ENCODE peak calls at places on chromosomes 5 and 9, in five cellular contexts. R is choroid plexus epithelial cell, B is BE2C, D is heart right ventricle, O is B cell. H is an unnamed sample.

GRCh38 chr5:59517926-59518585 is 375.5 kb downstream of the PDE4D start:
- DNase-seq in B (no peak), R (peak; percentile 72), D (no peak), O (no peak), H (no peak)

GRCh38 chr5:170569101-170569500 is 65.3 kb downstream of the KCNIP1 start:
- DNase-seq in B (no peak), O (no peak), R (no peak), D (no peak), H (no peak)

GRCh38 chr5:43038523-43038989 is 1.6 kb downstream of the ANXA2R start:
- DNase-seq in D (no peak), O (no peak), R (peak; percentile 80), B (no peak), H (no peak)

GRCh38 chr5:96141749-96142148 is 180.1 kb upstream of the ELL2 start:
- DNase-seq in D (no peak), B (no peak), O (no peak), R (peak; percentile 40), H (no peak)

GRCh38 chr5:7094626-7095025 is 301.3 kb upstream of the ADCY2 start:
- DNase-seq in R (no peak), B (no peak), O (no peak), D (no peak), H (peak; percentile 82)

GRCh38 chr5:172488221-172488620 is 33.9 kb upstream of the SH3PXD2B start:
- DNase-seq in D (no peak), R (no peak), O (no peak), B (no peak), H (no peak)

GRCh38 chr5:59021286-59021673 is 438.4 kb downstream of the RAB3C start:
- DNase-seq in R (no peak), D (no peak), B (no peak), O (no peak), H (no peak)

GRCh38 chr5:17860660-17861315 is 226.5 kb downstream of the TAF11L14 start:
- DNase-seq in R (peak; percentile 65), B (no peak), O (no peak), D (no peak), H (no peak)

GRCh38 chr5:126056851-126057622 is 366.2 kb upstream of the GRAMD2B start:
- DNase-seq in B (no peak), D (no peak), R (no peak), O (no peak), H (no peak)

GRCh38 chr9:68637020-68637419 is 68.0 kb upstream of the PIP5K1B start:
- DNase-seq in D (no peak), B (no peak), R (no peak), O (no peak), H (no peak)

GRCh38 chr5:64682608-64683007 is 7.7 kb upstream of the SHISAL2B start:
- DNase-seq in D (no peak), B (no peak), R (no peak), O (no peak), H (no peak)

GRCh38 chr5:92634883-92635282 is 946.1 kb downstream of the NR2F1-AS1 start:
- DNase-seq in D (no peak), O (no peak), R (no peak), B (peak; percentile 23), H (no peak)

GRCh38 chr5:149618581-149619248 is 37.4 kb downstream of the ARHGEF37 start:
- DNase-seq in B (peak; percentile 69), D (no peak), O (no peak), R (peak; percentile 85), H (peak; percentile 52)

GRCh38 chr9:124770359-124771020 is 621 bp downstream of the NR6A1 start:
- DNase-seq in O (peak; percentile 65), R (no peak), D (no peak), B (no peak), H (peak; percentile 60)

GRCh38 chr5:41334758-41335157 is 121.4 kb upstream of the C6 start:
- DNase-seq in O (no peak), R (peak; percentile 39), D (peak; percentile 13), B (no peak), H (no peak)

GRCh38 chr5:80754900-80755299 is 100.1 kb upstream of the DHFR start:
- DNase-seq in R (peak; percentile 55), O (no peak), B (peak; percentile 63), D (no peak), H (peak; percentile 7)

GRCh38 chr5:170572453-170572852 is 68.6 kb downstream of the KCNIP1 start:
- DNase-seq in B (no peak), R (no peak), D (no peak), O (no peak), H (no peak)

GRCh38 chr5:36944607-36945225 is 68.1 kb downstream of the NIPBL start:
- DNase-seq in R (peak; percentile 86), O (no peak), D (no peak), B (no peak), H (no peak)

GRCh38 chr5:82313016-82313415 is 34.9 kb upstream of the RPS23 start:
- DNase-seq in B (no peak), D (no peak), R (peak; percentile 20), O (no peak), H (no peak)

GRCh38 chr5:170751631-170752030 is 31.9 kb upstream of the GABRP start:
- DNase-seq in R (peak; percentile 33), O (no peak), D (no peak), B (peak; percentile 35), H (no peak)

GRCh38 chr9:109249615-109250014 is 71.2 kb downstream of the EPB41L4B start:
- DNase-seq in D (no peak), B (no peak), O (no peak), R (no peak), H (peak; percentile 20)
- TF ChIP-seq CTCF in D (no peak), B (peak; percentile 31), O (no peak), R (peak; percentile 21), H (peak; percentile 23)

GRCh38 chr9:89008346-89009048 is 17.2 kb downstream of the S1PR3 start:
- DNase-seq in O (no peak), B (no peak), R (no peak), D (no peak), H (no peak)

GRCh38 chr9:89010526-89011089 is 19.3 kb downstream of the S1PR3 start:
- DNase-seq in B (no peak), D (no peak), R (no peak), O (no peak), H (no peak)

GRCh38 chr9:89010056-89010455 is 18.8 kb downstream of the S1PR3 start:
- DNase-seq in R (no peak), D (no peak), B (no peak), O (no peak), H (no peak)

GRCh38 chr9:89007568-89007967 is 16.3 kb downstream of the S1PR3 start:
- DNase-seq in O (no peak), D (no peak), B (no peak), R (no peak), H (no peak)

GRCh38 chr9:89009049-89009840 is 18.0 kb downstream of the S1PR3 start:
- DNase-seq in D (no peak), R (no peak), O (no peak), B (no peak), H (no peak)
- TF ChIP-seq CTCF in D (no peak), R (peak; percentile 53), O (no peak), B (peak; percentile 24), H (no peak)

DNA sequence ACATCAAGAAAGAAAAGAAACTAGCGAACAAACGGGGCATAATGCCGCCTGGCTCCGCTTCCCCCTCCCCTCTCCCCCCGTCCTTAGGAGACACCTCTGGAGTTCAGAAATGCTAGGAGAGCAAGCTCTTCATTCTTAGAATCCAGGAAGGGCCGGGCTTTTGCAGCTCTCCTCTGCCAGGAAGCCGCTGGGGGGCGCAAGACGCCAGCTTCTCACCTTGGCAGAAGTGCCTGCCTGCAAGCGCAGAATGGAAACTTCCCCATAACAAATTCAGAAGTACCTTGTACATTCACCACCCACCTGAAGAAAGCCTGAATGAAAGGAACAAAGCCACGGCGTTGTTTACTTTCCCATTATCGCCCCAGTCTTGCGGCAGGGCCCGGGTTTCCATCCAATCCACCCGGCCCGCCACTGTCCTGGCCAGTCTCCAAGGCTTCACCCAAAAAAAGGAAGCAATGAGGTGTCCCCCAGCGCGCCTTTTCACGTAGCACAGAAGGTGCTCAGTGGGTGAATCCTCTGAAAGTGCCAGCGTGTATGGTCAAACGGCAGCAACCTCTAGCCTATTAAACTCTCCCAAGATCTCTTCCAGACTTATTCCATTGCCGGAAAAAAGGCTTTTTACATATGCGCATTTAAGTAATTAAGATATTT is 1.7 kb upstream of the GADD45G start:
- DNase-seq in O (peak; percentile 73), D (peak; percentile 91), R (peak; percentile 91), B (peak; percentile 94), H (peak; percentile 91)
- TF ChIP-seq CTCF in O (peak; percentile 79), D (peak; percentile 74), R (peak; percentile 90), B (peak; percentile 97), H (peak; percentile 79)

GRCh38 chr9:4421847-4422246 is 68.4 kb upstream of the SLC1A1 start:
- DNase-seq in D (no peak), B (no peak), R (no peak), O (no peak), H (no peak)
- TF ChIP-seq CTCF in D (no peak), B (no peak), R (no peak), O (no peak), H (no peak)

DNA sequence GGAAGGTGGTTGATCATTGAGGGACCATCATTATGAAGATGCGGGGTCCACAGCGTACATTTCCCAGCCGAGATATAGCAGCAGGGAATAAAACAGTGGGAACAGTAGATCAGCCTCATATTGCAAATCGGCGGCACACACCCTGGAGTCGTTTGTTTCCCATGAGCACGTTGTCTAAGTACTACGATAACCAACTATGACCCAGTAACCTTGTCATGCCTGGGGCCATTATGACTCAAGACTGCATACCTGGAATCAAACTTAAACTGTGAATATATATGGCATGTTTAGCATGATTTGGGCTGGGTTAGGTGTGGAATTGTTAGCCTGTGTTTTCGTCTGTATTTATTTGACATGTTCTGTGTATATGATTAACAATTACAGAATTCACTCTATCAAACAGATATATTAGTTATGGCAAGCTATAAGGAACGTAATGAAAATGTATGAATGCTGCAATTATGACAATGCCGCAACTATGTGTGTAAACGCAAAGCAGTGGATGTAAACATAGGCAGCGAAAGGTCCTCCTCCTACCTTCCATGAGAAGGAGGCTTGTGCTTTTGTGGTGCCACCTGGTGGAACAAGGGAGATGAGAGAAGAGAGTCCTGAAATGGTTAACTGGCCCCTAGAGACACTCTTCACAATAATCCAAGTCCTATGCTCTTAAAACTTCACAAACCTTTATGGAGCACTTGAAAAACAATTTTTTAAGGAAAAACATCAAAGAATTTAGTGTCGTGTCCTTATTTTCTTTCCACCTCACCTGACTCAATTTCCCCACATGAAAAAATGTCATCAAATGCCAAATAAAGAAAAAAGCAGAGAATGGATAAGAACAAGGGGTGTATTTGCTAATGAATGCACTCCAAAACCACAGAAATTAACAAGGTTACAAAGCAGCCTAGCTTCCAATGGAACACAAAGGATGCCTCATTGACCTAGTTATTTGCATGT is 47.1 kb downstream of the SEMA5A start:
- DNase-seq in D (no peak), R (peak; percentile 67), B (peak; percentile 23), O (no peak), H (no peak)
- TF ChIP-seq CTCF in D (no peak), R (peak; percentile 83), B (peak; percentile 40), O (no peak), H (peak; percentile 38)

GRCh38 chr9:126198854-126199253 is 127.8 kb upstream of the MVB12B start:
- DNase-seq in D (no peak), B (no peak), O (no peak), R (no peak), H (no peak)
- TF ChIP-seq CTCF in D (no peak), B (no peak), O (no peak), R (no peak), H (no peak)

DNA sequence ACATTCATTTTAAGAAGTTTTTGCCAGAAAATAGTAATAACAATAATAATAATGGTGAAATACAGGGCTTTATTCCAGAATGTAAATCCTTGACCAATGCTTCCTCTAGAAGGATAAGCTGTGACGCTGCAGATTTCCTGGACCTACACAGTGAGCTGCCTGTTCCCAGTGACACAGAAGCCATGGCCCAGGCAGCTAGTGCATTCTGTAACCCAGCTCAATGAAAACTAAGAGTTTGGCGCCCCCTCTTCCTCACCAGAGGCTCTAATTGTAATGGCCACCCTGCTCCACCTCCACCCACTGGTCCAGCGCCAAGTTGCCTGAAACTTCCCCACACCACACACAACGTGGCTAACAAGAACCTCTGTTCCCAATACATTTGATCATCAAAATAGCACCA is 248.2 kb downstream of the CETN3 start:
- DNase-seq in D (peak; percentile 39), R (peak; percentile 84), B (peak; percentile 42), O (no peak), H (peak; percentile 40)
- TF ChIP-seq CTCF in D (no peak), R (peak; percentile 77), B (peak; percentile 35), O (no peak), H (peak; percentile 16)

H was measured in nephron progenitor cell.